ENCODE peak calls at places on chromosomes 4 and X, in nine cellular contexts. L is mesothelial cell of epicardium; J is stimulated activated CD4-positive, alpha-beta T cell treated with anti-CD3 and anti-CD28 coated beads, Interleukin-1b, Interleukin-23, amount 100 ng/mL, for 1 hour; K is A549; F is kidney epithelial cell; M is activated effector memory CD4-positive, alpha-beta T cell treated with Interleukin-2 at 50 U/mL for 16 hours; C is foreskin fibroblast; T is EL; D is progenitor cell of endocrine pancreas. Z is an unnamed sample.

GRCh38 chr4:165965503-165965902 is 92.5 kb downstream of the TLL1 start:
- DNase-seq in K (no peak), J (no peak), F (no peak), T (peak), C (no peak), D (no peak), L (no peak), M (no peak), Z (no peak)

GRCh38 chr4:22573198-22573597 is 57.3 kb upstream of the ADGRA3 start:
- DNase-seq in C (no peak), L (peak), F (no peak), J (no peak), M (no peak), T (no peak), D (no peak), K (no peak), Z (no peak)

GRCh38 chrX:107725761-107726555 is 49.6 kb downstream of the TSC22D3 start:
- DNase-seq in K (no peak), T (no peak), J (no peak), L (no peak), F (no peak), M (no peak), D (no peak), C (no peak), Z (no peak)

GRCh38 chrX:44020693-44021092 is 47.5 kb upstream of the NDP start:
- DNase-seq in L (no peak), K (no peak), F (no peak), M (no peak), T (no peak), C (no peak), J (no peak), D (no peak), Z (no peak)

GRCh38 chrX:140762061-140762460 is 52.5 kb downstream of the LINC00632 start:
- DNase-seq in D (peak), K (peak), M (no peak), J (no peak), L (peak), C (peak), F (no peak), T (peak), Z (no peak)

GRCh38 chr4:90127706-90128345 is 632 bp downstream of the CCSER1 start:
- DNase-seq in L (peak), J (no peak), F (no peak), T (no peak), D (peak), K (no peak), M (no peak), C (no peak), Z (no peak)

GRCh38 chr4:48334900-48335384 is 6.4 kb upstream of the SLAIN2 start:
- DNase-seq in F (no peak), T (no peak), C (no peak), L (no peak), D (no peak), M (no peak), J (no peak), K (no peak), Z (peak)

GRCh38 chrX:20309796-20310195 is 43.1 kb upstream of the RPS6KA3 start:
- DNase-seq in M (no peak), D (no peak), L (no peak), K (no peak), J (no peak), F (no peak), T (peak), C (no peak), Z (no peak)

GRCh38 chrX:131802836-131803626 is 220.1 kb upstream of the STK26 start:
- DNase-seq in D (no peak), C (no peak), M (no peak), F (no peak), T (no peak), J (no peak), K (peak), L (no peak), Z (no peak)

GRCh38 chr4:83212041-83212851 is 72.4 kb downstream of the COQ2 start:
- DNase-seq in F (no peak), K (no peak), T (no peak), M (peak), J (no peak), D (no peak), C (no peak), L (no peak), Z (peak)

GRCh38 chr4:41693629-41694028 is 54.9 kb downstream of the PHOX2B start:
- DNase-seq in D (no peak), J (no peak), K (peak), M (no peak), L (no peak), C (peak), T (peak), F (no peak), Z (peak)

GRCh38 chr4:61385302-61385701 is 185.2 kb downstream of the ADGRL3 start:
- DNase-seq in C (no peak), J (no peak), L (no peak), K (no peak), M (no peak), T (no peak), D (no peak), F (no peak), Z (no peak)

GRCh38 chr4:52966172-52966571 is 104.1 kb downstream of the RASL11B start:
- DNase-seq in D (no peak), F (no peak), T (no peak), C (no peak), M (no peak), K (no peak), L (no peak), J (no peak), Z (no peak)

GRCh38 chrX:32774966-32775365 is 436.4 kb downstream of the DMD start:
- DNase-seq in T (no peak), L (no peak), D (no peak), M (no peak), K (no peak), F (no peak), C (no peak), J (no peak), Z (no peak)

GRCh38 chr4:41472098-41472497 is 65.9 kb upstream of the LIMCH1 start:
- DNase-seq in D (no peak), K (no peak), T (no peak), M (no peak), C (no peak), F (no peak), L (no peak), J (no peak), Z (no peak)

GRCh38 chr4:74375824-74376426 is 11.0 kb downstream of the EREG start:
- DNase-seq in J (no peak), L (no peak), K (no peak), M (no peak), D (no peak), C (no peak), T (no peak), F (no peak), Z (no peak)

GRCh38 chr4:132001542-132001941 is 1147.6 kb upstream of the PCDH10 start:
- DNase-seq in C (peak), J (no peak), M (no peak), L (no peak), F (peak), K (no peak), D (no peak), T (peak), Z (no peak)

GRCh38 chr4:169243808-169244207 is 26.9 kb downstream of the SH3RF1 start:
- DNase-seq in L (no peak), M (no peak), C (no peak), D (no peak), J (no peak), K (no peak), F (no peak), T (no peak), Z (no peak)

GRCh38 chr4:27048350-27049100 is 187.9 kb downstream of the STIM2 start:
- DNase-seq in L (no peak), T (peak), D (no peak), M (no peak), J (no peak), K (peak), C (no peak), F (no peak), Z (peak)

GRCh38 chr4:123869517-123870282 is 473.1 kb downstream of the SPRY1 start:
- DNase-seq in L (no peak), D (no peak), K (no peak), M (no peak), J (no peak), F (no peak), C (no peak), T (no peak), Z (no peak)

GRCh38 chrX:24987731-24988130 is 28.0 kb downstream of the ARX start:
- DNase-seq in K (no peak), T (no peak), L (no peak), J (no peak), C (no peak), F (no peak), M (no peak), D (no peak), Z (no peak)

GRCh38 chr4:6452897-6453687 is 19.3 kb downstream of the PPP2R2C start:
- DNase-seq in F (no peak), C (no peak), D (no peak), M (no peak), J (no peak), L (no peak), K (no peak), T (no peak), Z (no peak)

GRCh38 chrX:2696698-2697215 is 5.7 kb downstream of the CD99 start:
- DNase-seq in K (no peak), F (no peak), M (peak), L (no peak), J (no peak), D (no peak), T (peak), C (peak), Z (no peak)

Z was measured in NCI-H2171 treated with DMSO at 0.1 percent for 48 hours.